ENCODE peak calls at places on chromosome 7, in six cellular contexts. V is NCI-H446; C is psoas muscle; L is stimulated activated CD8-positive, alpha-beta memory T cell treated with anti-CD3 and anti-CD28 coated beads, Interleukin-7, amount 100 ng/mL, for 1 hour; Z is small intestine; B is GM23248. F is an unnamed sample.

GRCh38 chr7:104627516-104627915 is 299.1 kb downstream of the LHFPL3 start:
- DNase-seq in V (no peak), C (no peak), L (no peak), Z (no peak), B (peak), F (peak)

GRCh38 chr7:12686894-12687212 is 580 bp upstream of the ARL4A start:
- DNase-seq in V (no peak), C (no peak), L (no peak), Z (no peak), B (no peak), F (no peak)

GRCh38 chr7:136064098-136064497 is 86.9 kb upstream of the MTPN start:
- DNase-seq in V (no peak), C (no peak), L (no peak), Z (no peak), B (no peak), F (no peak)

GRCh38 chr7:3300221-3300650 is 816 bp upstream of the SDK1 start:
- DNase-seq in V (no peak), C (no peak), L (no peak), Z (no peak), B (peak), F (no peak)

GRCh38 chr7:137130751-137131158 is 212.8 kb downstream of the PTN start:
- DNase-seq in V (no peak), C (no peak), L (no peak), Z (no peak), B (peak), F (peak)

GRCh38 chr7:95693551-95694333 is 78.6 kb upstream of the DYNC1I1 start:
- DNase-seq in V (no peak), C (no peak), L (no peak), Z (peak), B (peak), F (peak)

GRCh38 chr7:70592171-70592570 is 539.8 kb upstream of the GALNT17 start:
- DNase-seq in V (no peak), C (no peak), L (no peak), Z (no peak), B (no peak), F (no peak)

GRCh38 chr7:13044309-13044708 is 356.9 kb downstream of the ARL4A start:
- DNase-seq in V (no peak), C (no peak), L (no peak), Z (no peak), B (peak), F (no peak)

GRCh38 chr7:95155965-95156364 is 168.4 kb downstream of the PON1 start:
- DNase-seq in V (no peak), C (no peak), L (no peak), Z (no peak), B (no peak), F (peak)

GRCh38 chr7:6367701-6368211 is 80.0 kb downstream of the DAGLB start:
- DNase-seq in V (no peak), C (no peak), L (no peak), Z (peak), B (peak), F (peak)

GRCh38 chr7:69728299-69728698 is 130.0 kb downstream of the AUTS2 start:
- DNase-seq in V (no peak), C (no peak), L (no peak), Z (no peak), B (peak), F (no peak)

GRCh38 chr7:84372155-84372621 is 177.6 kb upstream of the SEMA3A start:
- DNase-seq in V (peak), C (no peak), L (no peak), Z (no peak), B (peak), F (peak)

GRCh38 chr7:151174246-151175046 is 7.0 kb upstream of the GBX1 start:
- DNase-seq in V (no peak), C (peak), L (no peak), Z (no peak), B (peak), F (no peak)

GRCh38 chr7:12729112-12729511 is 41.7 kb downstream of the ARL4A start:
- DNase-seq in V (peak), C (peak), L (no peak), Z (peak), B (peak), F (peak)

GRCh38 chr7:158494162-158494586 is 93.4 kb downstream of the PTPRN2 start:
- DNase-seq in V (no peak), C (no peak), L (no peak), Z (no peak), B (no peak), F (no peak)

GRCh38 chr7:69929622-69930021 is 331.3 kb downstream of the AUTS2 start:
- DNase-seq in V (no peak), C (no peak), L (no peak), Z (no peak), B (no peak), F (no peak)

GRCh38 chr7:79452495-79453265 is 787 bp downstream of the MAGI2 start:
- DNase-seq in V (no peak), C (peak), L (no peak), Z (no peak), B (peak), F (peak)

GRCh38 chr7:135922263-135922662 is 54.9 kb downstream of the MTPN start:
- DNase-seq in V (no peak), C (no peak), L (no peak), Z (no peak), B (no peak), F (no peak)

GRCh38 chr7:130350945-130351663 is 6.5 kb downstream of the CPA5 start:
- DNase-seq in V (no peak), C (no peak), L (no peak), Z (no peak), B (no peak), F (no peak)

GRCh38 chr7:22364023-22364422 is 7.1 kb upstream of the RAPGEF5 start:
- DNase-seq in V (no peak), C (no peak), L (no peak), Z (no peak), B (no peak), F (no peak)

GRCh38 chr7:41973331-41973730 is 263.7 kb downstream of the GLI3 start:
- DNase-seq in V (no peak), C (no peak), L (no peak), Z (no peak), B (no peak), F (no peak)

GRCh38 chr7:27863866-27864265 is 123.9 kb downstream of the TAX1BP1 start:
- DNase-seq in V (no peak), C (no peak), L (no peak), Z (no peak), B (no peak), F (no peak)